ENCODE peak calls at places on chromosomes 12 and 14, in nine cellular contexts. L is heart left ventricle; P is CD4-positive, alpha-beta memory T cell; K is GM23248; M is tibial nerve; S is small intestine; T is stomach; R is uterus; G is adrenal gland. O is an unnamed sample.

GRCh38 chr14:100541621-100542560 is 45.3 kb downstream of the BEGAIN start:
- DNase-seq in L (peak; percentile 24), P (no peak), K (no peak), M (no peak), S (no peak), T (no peak), R (no peak), G (no peak), O (no peak)

GRCh38 chr12:4121506-4122020 is 152.0 kb upstream of the CCND2 start:
- DNase-seq in L (no peak), P (no peak), K (no peak), M (no peak), S (no peak), T (no peak), R (no peak), G (no peak), O (no peak)

GRCh38 chr14:90996967-90997366 is 63.5 kb downstream of the RPS6KA5 start:
- DNase-seq in L (no peak), P (no peak), K (no peak), M (no peak), S (no peak), T (no peak), R (no peak), G (no peak), O (no peak)

GRCh38 chr14:90455100-90455571 is 58.3 kb downstream of the CALM1 start:
- DNase-seq in L (no peak), P (no peak), K (no peak), M (no peak), S (peak; percentile 8), T (no peak), R (peak; percentile 30), G (no peak), O (no peak)

GRCh38 chr14:70642313-70643235 is 858 bp downstream of the TTC9 start:
- DNase-seq in L (no peak), P (peak; percentile 38), K (peak; percentile 10), M (no peak), S (no peak), T (no peak), R (no peak), G (no peak), O (no peak)

GRCh38 chr14:95784137-95784536 is 70.2 kb upstream of the TCL1A start:
- DNase-seq in L (no peak), P (no peak), K (peak; percentile 60), M (no peak), S (no peak), T (no peak), R (no peak), G (peak; percentile 24), O (no peak)

GRCh38 chr12:71626768-71627167 is 36.9 kb downstream of the ZFC3H1 start:
- DNase-seq in L (no peak), P (no peak), K (peak; percentile 43), M (no peak), S (no peak), T (no peak), R (no peak), G (no peak), O (no peak)

GRCh38 chr12:32365473-32366064 is 33.8 kb upstream of the FGD4 start:
- DNase-seq in L (peak; percentile 42), P (peak; percentile 34), K (peak; percentile 78), M (no peak), S (peak; percentile 82), T (peak; percentile 61), R (peak; percentile 23), G (peak; percentile 59), O (peak; percentile 60)

GRCh38 chr12:24198936-24199644 is 249.6 kb upstream of the SOX5 start:
- DNase-seq in L (no peak), P (no peak), K (no peak), M (no peak), S (no peak), T (no peak), R (no peak), G (no peak), O (no peak)

GRCh38 chr14:51004352-51004800 is 60.1 kb upstream of the PYGL start:
- DNase-seq in L (no peak), P (no peak), K (peak; percentile 74), M (no peak), S (no peak), T (no peak), R (no peak), G (no peak), O (no peak)

GRCh38 chr12:122876724-122877123 is 19.2 kb downstream of the VPS37B start:
- DNase-seq in L (no peak), P (no peak), K (no peak), M (no peak), S (no peak), T (peak; percentile 23), R (no peak), G (no peak), O (no peak)

GRCh38 chr12:108508243-108508642 is 6.8 kb upstream of the FICD start:
- DNase-seq in L (no peak), P (no peak), K (peak; percentile 46), M (no peak), S (no peak), T (no peak), R (no peak), G (no peak), O (no peak)

GRCh38 chr12:108498136-108498535 is 16.9 kb upstream of the FICD start:
- DNase-seq in L (no peak), P (no peak), K (no peak), M (no peak), S (no peak), T (no peak), R (no peak), G (no peak), O (no peak)

GRCh38 chr12:108505121-108505520 is 10.0 kb upstream of the FICD start:
- DNase-seq in L (no peak), P (no peak), K (no peak), M (no peak), S (no peak), T (no peak), R (no peak), G (no peak), O (no peak)

GRCh38 chr12:108502922-108503321 is 12.2 kb upstream of the FICD start:
- DNase-seq in L (no peak), P (no peak), K (no peak), M (no peak), S (no peak), T (no peak), R (no peak), G (no peak), O (no peak)
- H3K27me3 ChIP-seq in L (no peaks in the 10 kb centered on the region), P (no peaks in the 10 kb centered on the region), K (peaks cover 6% of the 10 kb centered on the region), M (no peaks in the 10 kb centered on the region), S (peaks cover 3% of the 10 kb centered on the region), T (no peaks in the 10 kb centered on the region), R (no peaks in the 10 kb centered on the region), G (no peaks in the 10 kb centered on the region), O (no peaks in the 10 kb centered on the region)

GRCh38 chr12:65827827-65828231 is 3.5 kb downstream of the HMGA2 start:
- DNase-seq in L (no peak), P (no peak), K (peak; percentile 29), M (no peak), S (no peak), T (no peak), R (no peak), G (no peak), O (no peak)
- H3K27me3 ChIP-seq in L (peaks cover 15% of the 10 kb centered on the region), P (peaks cover 6% of the 10 kb centered on the region), K (no peaks in the 10 kb centered on the region), M (no peaks in the 10 kb centered on the region), S (peaks cover 13% of the 10 kb centered on the region), T (peaks cover 43% of the 10 kb centered on the region), R (peaks cover 58% of the 10 kb centered on the region), G (peaks cover 45% of the 10 kb centered on the region), O (peaks cover 72% of the 10 kb centered on the region)

DNA sequence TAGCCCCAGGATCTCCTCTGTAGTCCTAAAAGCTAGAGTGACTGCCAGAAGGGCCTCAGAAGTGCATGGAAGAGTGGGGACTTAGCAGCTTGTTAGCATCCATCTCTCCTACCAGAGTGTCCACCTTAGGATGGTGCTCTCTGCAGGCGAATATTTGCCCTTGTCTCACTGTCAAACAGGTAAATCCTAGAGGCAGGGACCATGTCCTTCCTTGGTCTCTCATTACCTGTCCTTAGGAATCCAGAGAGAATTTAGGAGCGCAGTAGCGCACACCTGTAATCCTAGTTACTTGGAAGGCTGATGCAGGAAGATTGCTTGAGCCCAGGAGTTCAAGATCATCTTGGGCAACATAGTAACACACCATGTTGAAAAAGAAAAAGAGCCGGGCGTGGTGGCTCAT is 21.4 kb downstream of the AGAP2 start:
- DNase-seq in L (no peak), P (no peak), K (no peak), M (no peak), S (no peak), T (no peak), R (no peak), G (no peak), O (no peak)
- H3K27me3 ChIP-seq in L (no peaks in the 10 kb centered on the region), P (no peaks in the 10 kb centered on the region), K (no peaks in the 10 kb centered on the region), M (no peaks in the 10 kb centered on the region), S (no peaks in the 10 kb centered on the region), T (no peaks in the 10 kb centered on the region), R (no peaks in the 10 kb centered on the region), G (no peaks in the 10 kb centered on the region), O (no peaks in the 10 kb centered on the region)

GRCh38 chr14:76376001-76376404 is at the start of gene ESRRB:
- DNase-seq in L (no peak), P (no peak), K (peak; percentile 18), M (no peak), S (no peak), T (no peak), R (no peak), G (no peak), O (no peak)
- H3K27me3 ChIP-seq in L (peaks cover 13% of the 10 kb centered on the region), P (peaks cover 13% of the 10 kb centered on the region), K (peaks cover 50% of the 10 kb centered on the region), M (no peaks in the 10 kb centered on the region), S (peaks cover 30% of the 10 kb centered on the region), T (peaks cover 59% of the 10 kb centered on the region), R (peaks cover 24% of the 10 kb centered on the region), G (peaks cover 29% of the 10 kb centered on the region), O (peaks cover 4% of the 10 kb centered on the region)